ENCODE peak calls at places on chromosomes 12 and 14, in ten cellular contexts. One of them, this sample, is unnamed.

GRCh38 chr12:127711108-127711507 is 555.9 kb upstream of the TMEM132C start:
- DNase-seq in adrenal gland: no peak
- DNase-seq in GM19239: no peak
- DNase-seq in heart right ventricle: no peak
- DNase-seq in NCI-H510A: no peak
- DNase-seq in T-cell: no peak
- DNase-seq in NCI-H187 treated with DMSO at 0.1 percent for 48 hours: no peak
- DNase-seq in CD4-positive, alpha-beta T cell: no peak
- DNase-seq in NCI-H1092 treated with DMSO at 0.1 percent for 48 hours: no peak
- DNase-seq in Right ventricle myocardium superior: no peak
- DNase-seq in this sample: no peak

GRCh38 chr14:104972301-104973211 is 5.6 kb downstream of the AHNAK2 start:
- DNase-seq in adrenal gland: no peak
- DNase-seq in GM19239: no peak
- DNase-seq in heart right ventricle: peak; percentile 11
- DNase-seq in NCI-H510A: peak; percentile 57
- DNase-seq in T-cell: no peak
- DNase-seq in NCI-H187 treated with DMSO at 0.1 percent for 48 hours: no peak
- DNase-seq in CD4-positive, alpha-beta T cell: no peak
- DNase-seq in NCI-H1092 treated with DMSO at 0.1 percent for 48 hours: no peak
- DNase-seq in Right ventricle myocardium superior: peak; percentile 55
- DNase-seq in this sample: peak; percentile 83

GRCh38 chr12:12017135-12017581 is 53.6 kb upstream of the BCL2L14 start:
- DNase-seq in adrenal gland: no peak
- DNase-seq in GM19239: no peak
- DNase-seq in heart right ventricle: no peak
- DNase-seq in NCI-H510A: no peak
- DNase-seq in T-cell: no peak
- DNase-seq in NCI-H187 treated with DMSO at 0.1 percent for 48 hours: no peak
- DNase-seq in CD4-positive, alpha-beta T cell: no peak
- DNase-seq in NCI-H1092 treated with DMSO at 0.1 percent for 48 hours: no peak
- DNase-seq in Right ventricle myocardium superior: peak; percentile 57
- DNase-seq in this sample: no peak

GRCh38 chr12:126688556-126688955 is 1578.4 kb upstream of the TMEM132C start:
- DNase-seq in adrenal gland: no peak
- DNase-seq in GM19239: no peak
- DNase-seq in heart right ventricle: no peak
- DNase-seq in NCI-H510A: no peak
- DNase-seq in T-cell: no peak
- DNase-seq in NCI-H187 treated with DMSO at 0.1 percent for 48 hours: no peak
- DNase-seq in CD4-positive, alpha-beta T cell: no peak
- DNase-seq in NCI-H1092 treated with DMSO at 0.1 percent for 48 hours: no peak
- DNase-seq in Right ventricle myocardium superior: no peak
- DNase-seq in this sample: no peak

GRCh38 chr14:39873793-39874192 is 441.6 kb upstream of the FBXO33 start:
- DNase-seq in adrenal gland: no peak
- DNase-seq in GM19239: no peak
- DNase-seq in heart right ventricle: no peak
- DNase-seq in NCI-H510A: no peak
- DNase-seq in T-cell: no peak
- DNase-seq in NCI-H187 treated with DMSO at 0.1 percent for 48 hours: no peak
- DNase-seq in CD4-positive, alpha-beta T cell: no peak
- DNase-seq in NCI-H1092 treated with DMSO at 0.1 percent for 48 hours: no peak
- DNase-seq in Right ventricle myocardium superior: no peak
- DNase-seq in this sample: no peak

GRCh38 chr12:90399317-90399716 is 555.7 kb downstream of the CCER1 start:
- DNase-seq in adrenal gland: no peak
- DNase-seq in GM19239: no peak
- DNase-seq in heart right ventricle: no peak
- DNase-seq in NCI-H510A: no peak
- DNase-seq in T-cell: no peak
- DNase-seq in NCI-H187 treated with DMSO at 0.1 percent for 48 hours: peak; percentile 50
- DNase-seq in CD4-positive, alpha-beta T cell: no peak
- DNase-seq in NCI-H1092 treated with DMSO at 0.1 percent for 48 hours: no peak
- DNase-seq in Right ventricle myocardium superior: no peak
- DNase-seq in this sample: no peak

GRCh38 chr12:52041695-52042123 is 9.5 kb upstream of the NR4A1 start:
- DNase-seq in adrenal gland: peak; percentile 45
- DNase-seq in GM19239: peak; percentile 73
- DNase-seq in heart right ventricle: peak; percentile 67
- DNase-seq in NCI-H510A: no peak
- DNase-seq in T-cell: peak; percentile 37
- DNase-seq in NCI-H187 treated with DMSO at 0.1 percent for 48 hours: no peak
- DNase-seq in CD4-positive, alpha-beta T cell: peak; percentile 39
- DNase-seq in NCI-H1092 treated with DMSO at 0.1 percent for 48 hours: no peak
- DNase-seq in Right ventricle myocardium superior: peak; percentile 79
- DNase-seq in this sample: no peak

GRCh38 chr12:71950819-71951218 is 12.2 kb downstream of the TPH2 start:
- DNase-seq in adrenal gland: no peak
- DNase-seq in GM19239: no peak
- DNase-seq in heart right ventricle: no peak
- DNase-seq in NCI-H510A: no peak
- DNase-seq in T-cell: no peak
- DNase-seq in NCI-H187 treated with DMSO at 0.1 percent for 48 hours: no peak
- DNase-seq in CD4-positive, alpha-beta T cell: no peak
- DNase-seq in NCI-H1092 treated with DMSO at 0.1 percent for 48 hours: no peak
- DNase-seq in Right ventricle myocardium superior: no peak
- DNase-seq in this sample: no peak

GRCh38 chr12:131793623-131794022 is 34.6 kb upstream of the MMP17 start:
- DNase-seq in adrenal gland: no peak
- DNase-seq in GM19239: no peak
- DNase-seq in heart right ventricle: no peak
- DNase-seq in NCI-H510A: no peak
- DNase-seq in T-cell: no peak
- DNase-seq in NCI-H187 treated with DMSO at 0.1 percent for 48 hours: no peak
- DNase-seq in CD4-positive, alpha-beta T cell: no peak
- DNase-seq in NCI-H1092 treated with DMSO at 0.1 percent for 48 hours: no peak
- DNase-seq in Right ventricle myocardium superior: no peak
- DNase-seq in this sample: no peak

GRCh38 chr12:67364228-67364627 is 95.1 kb downstream of the CAND1 start:
- DNase-seq in adrenal gland: no peak
- DNase-seq in GM19239: no peak
- DNase-seq in heart right ventricle: no peak
- DNase-seq in NCI-H510A: no peak
- DNase-seq in T-cell: no peak
- DNase-seq in NCI-H187 treated with DMSO at 0.1 percent for 48 hours: no peak
- DNase-seq in CD4-positive, alpha-beta T cell: no peak
- DNase-seq in NCI-H1092 treated with DMSO at 0.1 percent for 48 hours: no peak
- DNase-seq in Right ventricle myocardium superior: no peak
- DNase-seq in this sample: no peak

GRCh38 chr12:101207086-101207780 is 2.8 kb downstream of the SLC5A8 start:
- DNase-seq in adrenal gland: no peak
- DNase-seq in GM19239: no peak
- DNase-seq in heart right ventricle: no peak
- DNase-seq in NCI-H510A: no peak
- DNase-seq in T-cell: no peak
- DNase-seq in NCI-H187 treated with DMSO at 0.1 percent for 48 hours: no peak
- DNase-seq in CD4-positive, alpha-beta T cell: no peak
- DNase-seq in NCI-H1092 treated with DMSO at 0.1 percent for 48 hours: no peak
- DNase-seq in Right ventricle myocardium superior: no peak
- DNase-seq in this sample: no peak

GRCh38 chr12:91178801-91179200 is 3.8 kb downstream of the DCN start:
- DNase-seq in adrenal gland: no peak
- DNase-seq in GM19239: no peak
- DNase-seq in heart right ventricle: no peak
- DNase-seq in NCI-H510A: no peak
- DNase-seq in T-cell: no peak
- DNase-seq in NCI-H187 treated with DMSO at 0.1 percent for 48 hours: no peak
- DNase-seq in CD4-positive, alpha-beta T cell: no peak
- DNase-seq in NCI-H1092 treated with DMSO at 0.1 percent for 48 hours: no peak
- DNase-seq in Right ventricle myocardium superior: no peak
- DNase-seq in this sample: no peak

GRCh38 chr14:34718750-34719304 is 4.4 kb upstream of the CFL2 start:
- DNase-seq in adrenal gland: no peak
- DNase-seq in GM19239: no peak
- DNase-seq in heart right ventricle: no peak
- DNase-seq in NCI-H510A: no peak
- DNase-seq in T-cell: no peak
- DNase-seq in NCI-H187 treated with DMSO at 0.1 percent for 48 hours: no peak
- DNase-seq in CD4-positive, alpha-beta T cell: no peak
- DNase-seq in NCI-H1092 treated with DMSO at 0.1 percent for 48 hours: no peak
- DNase-seq in Right ventricle myocardium superior: no peak
- DNase-seq in this sample: peak; percentile 25

GRCh38 chr12:107319536-107320030 is 226.2 kb upstream of the CRY1 start:
- DNase-seq in adrenal gland: no peak
- DNase-seq in GM19239: no peak
- DNase-seq in heart right ventricle: no peak
- DNase-seq in NCI-H510A: no peak
- DNase-seq in T-cell: peak; percentile 28
- DNase-seq in NCI-H187 treated with DMSO at 0.1 percent for 48 hours: no peak
- DNase-seq in CD4-positive, alpha-beta T cell: peak; percentile 22
- DNase-seq in NCI-H1092 treated with DMSO at 0.1 percent for 48 hours: no peak
- DNase-seq in Right ventricle myocardium superior: no peak
- DNase-seq in this sample: no peak

GRCh38 chr12:106780010-106780625 is 5.6 kb downstream of the RIC8B start:
- DNase-seq in adrenal gland: no peak
- DNase-seq in GM19239: no peak
- DNase-seq in heart right ventricle: no peak
- DNase-seq in NCI-H510A: no peak
- DNase-seq in T-cell: no peak
- DNase-seq in NCI-H187 treated with DMSO at 0.1 percent for 48 hours: no peak
- DNase-seq in CD4-positive, alpha-beta T cell: no peak
- DNase-seq in NCI-H1092 treated with DMSO at 0.1 percent for 48 hours: no peak
- DNase-seq in Right ventricle myocardium superior: no peak
- DNase-seq in this sample: peak; percentile 48